ENCODE peak calls at places on chromosomes 6 and 20, in four cellular contexts. U is breast epithelium, Y is PC-9, K is psoas muscle. L is an unnamed sample. For H3K4me1, the result is how much of the 10 kb centered on the place peaks cover.

GRCh38 chr6:14361956-14362587 is 244.5 kb downstream of the CD83 start:
- DNase-seq in Y (no peak), U (no peak), K (no peak), L (no peak)

GRCh38 chr6:166029506-166029905 is 138.1 kb downstream of the TBXT start:
- DNase-seq in U (no peak), K (no peak), Y (no peak), L (no peak)

GRCh38 chr20:62027698-62028321 is 37.9 kb downstream of the TAF4 start:
- DNase-seq in U (no peak), K (peak), Y (no peak), L (no peak)

GRCh38 chr6:31663087-31663960 is 1.5 kb downstream of the GPANK1 start:
- DNase-seq in U (no peak), K (no peak), Y (no peak), L (no peak)

GRCh38 chr6:27836783-27837635 is 75.2 kb downstream of the OR2B2 start:
- DNase-seq in U (no peak), K (peak), Y (no peak), L (no peak)

GRCh38 chr20:51388227-51388626 is 154.3 kb downstream of the NFATC2 start:
- DNase-seq in Y (no peak), K (no peak), U (no peak), L (no peak)

GRCh38 chr6:14645221-14645620 is 527.6 kb downstream of the CD83 start:
- DNase-seq in Y (no peak), K (no peak), U (no peak), L (no peak)

GRCh38 chr6:161393839-161394364 is 120.0 kb upstream of the AGPAT4 start:
- DNase-seq in K (no peak), U (no peak), Y (no peak), L (peak)

GRCh38 chr6:151993364-151993763 is 185.9 kb downstream of the ESR1 start:
- DNase-seq in U (no peak), Y (no peak), K (peak), L (no peak)

GRCh38 chr6:38656896-38657295 is 17.2 kb upstream of the BTBD9 start:
- DNase-seq in Y (no peak), K (no peak), U (no peak), L (no peak)

GRCh38 chr6:107185570-107185969 is 70.3 kb upstream of the BEND3 start:
- DNase-seq in K (no peak), U (no peak), Y (no peak), L (no peak)

GRCh38 chr6:108337721-108338120 is 42.9 kb downstream of the AFG1L start:
- DNase-seq in K (no peak), Y (no peak), U (no peak), L (no peak)

GRCh38 chr20:2599265-2600060 is 53.0 kb upstream of the NOP56 start:
- DNase-seq in Y (no peak), U (no peak), K (no peak), L (no peak)

GRCh38 chr6:73985891-73986290 is 289.9 kb downstream of the CD109 start:
- DNase-seq in Y (no peak), U (no peak), K (no peak), L (no peak)

GRCh38 chr6:14682821-14683220 is 563.0 kb upstream of the JARID2 start:
- DNase-seq in U (no peak), K (no peak), Y (no peak), L (no peak)

GRCh38 chr20:3677733-3678132 is 4.1 kb downstream of the ADAM33 start:
- DNase-seq in K (peak), U (no peak), Y (no peak), L (no peak)

GRCh38 chr20:32282461-32282860 is 5.0 kb downstream of the KIF3B start:
- DNase-seq in K (peak), U (no peak), Y (no peak), L (no peak)

GRCh38 chr6:31214516-31214915 is 44.0 kb upstream of the POU5F1 start:
- DNase-seq in U (no peak), K (no peak), Y (no peak), L (no peak)

GRCh38 chr20:51531141-51531710 is 11.3 kb downstream of the NFATC2 start:
- DNase-seq in U (no peak), Y (peak), K (no peak), L (no peak)

GRCh38 chr6:108423982-108424695 is 129.3 kb downstream of the AFG1L start:
- DNase-seq in Y (no peak), U (no peak), K (no peak), L (no peak)

GRCh38 chr6:14986370-14986769 is 259.5 kb upstream of the JARID2 start:
- DNase-seq in Y (no peak), U (no peak), K (no peak), L (no peak)

GRCh38 chr20:60078351-60079250 is 120.4 kb downstream of the CDH26 start:
- DNase-seq in Y (peak), K (no peak), U (no peak), L (no peak)

GRCh38 chr6:17280552-17281090 is 540 bp upstream of the RBM24 start:
- DNase-seq in K (peak), U (no peak), Y (no peak), L (no peak)
- H3K4me3 ChIP-seq in K (peak), U (peak), Y (no peak), L (peak)

GRCh38 chr20:37389844-37390275 is 43.9 kb downstream of the SRC start:
- DNase-seq in Y (no peak), K (peak), U (no peak), L (no peak)
- TF ChIP-seq CTCF in Y (no peak), K (no peak), U (no peak), L (no peak)

DNA sequence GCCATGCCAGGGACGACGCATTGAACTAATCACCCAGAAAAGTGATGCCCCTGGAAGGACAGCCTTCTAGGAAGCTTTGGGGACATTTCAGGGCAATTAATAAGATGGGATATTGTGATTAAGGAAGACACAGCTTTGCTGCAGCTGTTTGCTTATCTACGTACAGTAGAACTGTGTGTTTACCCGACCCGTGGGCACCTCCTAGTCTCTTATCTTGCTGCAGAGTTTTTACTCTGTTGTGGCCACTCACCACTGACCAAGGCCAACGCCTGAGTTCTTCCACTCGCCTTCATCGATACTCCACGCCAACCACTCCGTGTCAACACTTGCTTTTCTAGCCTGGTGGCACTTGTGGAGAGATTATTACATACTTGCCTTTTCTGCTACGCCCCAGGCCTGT is 105.9 kb upstream of the MLN start:
- DNase-seq in K (no peak), Y (no peak), U (no peak), L (no peak)
- H3K4me1 ChIP-seq in K (under half), Y (under half), U (under half), L (under half)

DNA sequence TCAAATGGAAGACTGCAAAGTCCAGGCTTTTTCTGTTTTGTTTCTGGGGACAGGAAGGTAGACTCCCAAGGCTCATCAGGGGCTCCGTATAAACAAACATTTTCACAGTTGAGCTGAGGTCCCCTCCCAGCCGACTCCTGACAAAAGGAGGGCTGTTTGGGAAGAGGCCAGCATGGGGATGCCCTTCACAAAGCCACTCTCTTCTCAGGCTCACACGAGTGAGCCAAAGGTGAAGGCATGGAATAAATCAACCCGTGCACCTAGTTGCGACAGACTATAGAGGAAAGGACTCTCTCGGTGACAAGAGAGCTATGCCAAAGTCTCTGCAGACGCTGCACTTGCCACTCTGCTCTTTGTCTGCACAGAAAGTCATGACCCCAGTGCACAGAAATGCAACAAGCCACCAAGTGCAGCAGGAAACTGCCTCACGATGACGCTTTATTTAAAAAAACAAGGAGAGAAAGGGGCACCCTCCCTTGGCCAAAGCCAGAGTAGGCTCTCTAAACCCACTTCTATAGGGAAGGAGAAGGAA is 21.1 kb downstream of the JAG1 start:
- DNase-seq in Y (no peak), K (no peak), U (no peak), L (no peak)
- H3K4me3 ChIP-seq in Y (no peak), K (peak), U (no peak), L (peak)

GRCh38 chr6:51536728-51537127 is 550.7 kb downstream of the PKHD1 start:
- DNase-seq in U (no peak), K (no peak), Y (no peak), L (no peak)

GRCh38 chr6:51542466-51542865 is 544.9 kb downstream of the PKHD1 start:
- DNase-seq in U (no peak), K (no peak), Y (no peak), L (no peak)

GRCh38 chr6:51541847-51542246 is 545.6 kb downstream of the PKHD1 start:
- DNase-seq in Y (no peak), U (no peak), K (no peak), L (no peak)
- TF ChIP-seq CTCF in Y (peak), U (peak), K (no peak), L (peak)

DNA sequence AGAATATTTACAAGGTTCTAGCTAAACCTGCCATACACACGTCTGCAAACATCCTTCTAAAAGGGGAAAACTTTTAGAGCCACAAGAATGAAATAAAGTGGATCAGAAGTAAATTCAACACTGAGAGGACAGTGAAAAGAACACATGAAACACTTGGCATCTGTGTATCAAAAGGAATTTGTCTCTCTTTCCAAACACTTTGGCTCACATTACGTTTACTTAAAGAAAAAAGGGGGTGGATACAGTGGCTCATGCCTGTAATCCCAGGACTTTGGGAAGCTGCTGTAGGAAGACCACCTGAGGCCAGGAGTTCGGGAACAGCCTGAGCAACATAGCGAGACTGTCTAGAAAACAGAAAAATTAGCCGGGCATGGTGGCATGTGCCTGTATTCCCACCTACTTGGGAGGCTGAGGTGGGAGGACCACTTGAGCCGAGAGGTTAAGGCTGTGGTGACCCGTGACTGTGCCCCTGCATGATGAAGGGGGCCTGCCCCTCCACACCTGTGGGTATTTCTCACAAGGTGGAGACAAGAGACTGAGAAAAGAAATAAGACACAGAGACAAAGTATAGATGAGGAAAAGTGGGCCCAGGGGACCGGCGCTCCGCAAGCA is 35.4 kb downstream of the NINL start:
- DNase-seq in Y (no peak), U (no peak), K (no peak), L (no peak)
- H3K4me1 ChIP-seq in Y (under half), U (under half), K (under half), L (under half)

DNA sequence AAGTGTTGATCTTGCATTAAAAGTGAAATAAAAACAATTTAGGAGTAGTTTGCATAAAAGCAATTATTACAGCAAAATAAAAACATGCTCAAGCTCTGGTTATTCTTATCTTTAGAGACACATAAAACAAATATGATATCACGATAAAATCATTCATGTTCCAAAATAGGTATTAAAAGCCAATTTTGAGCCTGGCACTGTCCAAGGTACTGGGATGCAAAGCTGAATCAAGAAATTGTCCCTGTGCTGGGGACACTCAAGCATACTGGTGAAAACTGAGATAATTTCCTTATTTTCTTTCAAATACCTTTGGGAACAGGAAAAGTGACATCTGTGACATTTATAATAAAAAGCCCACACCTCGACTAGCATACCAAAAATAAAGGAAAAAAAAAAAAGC is 926 bp upstream of the MTCL3 start:
- DNase-seq in U (no peak), K (no peak), Y (no peak), L (no peak)
- H3K4me3 ChIP-seq in U (no peak), K (no peak), Y (no peak), L (no peak)

DNA sequence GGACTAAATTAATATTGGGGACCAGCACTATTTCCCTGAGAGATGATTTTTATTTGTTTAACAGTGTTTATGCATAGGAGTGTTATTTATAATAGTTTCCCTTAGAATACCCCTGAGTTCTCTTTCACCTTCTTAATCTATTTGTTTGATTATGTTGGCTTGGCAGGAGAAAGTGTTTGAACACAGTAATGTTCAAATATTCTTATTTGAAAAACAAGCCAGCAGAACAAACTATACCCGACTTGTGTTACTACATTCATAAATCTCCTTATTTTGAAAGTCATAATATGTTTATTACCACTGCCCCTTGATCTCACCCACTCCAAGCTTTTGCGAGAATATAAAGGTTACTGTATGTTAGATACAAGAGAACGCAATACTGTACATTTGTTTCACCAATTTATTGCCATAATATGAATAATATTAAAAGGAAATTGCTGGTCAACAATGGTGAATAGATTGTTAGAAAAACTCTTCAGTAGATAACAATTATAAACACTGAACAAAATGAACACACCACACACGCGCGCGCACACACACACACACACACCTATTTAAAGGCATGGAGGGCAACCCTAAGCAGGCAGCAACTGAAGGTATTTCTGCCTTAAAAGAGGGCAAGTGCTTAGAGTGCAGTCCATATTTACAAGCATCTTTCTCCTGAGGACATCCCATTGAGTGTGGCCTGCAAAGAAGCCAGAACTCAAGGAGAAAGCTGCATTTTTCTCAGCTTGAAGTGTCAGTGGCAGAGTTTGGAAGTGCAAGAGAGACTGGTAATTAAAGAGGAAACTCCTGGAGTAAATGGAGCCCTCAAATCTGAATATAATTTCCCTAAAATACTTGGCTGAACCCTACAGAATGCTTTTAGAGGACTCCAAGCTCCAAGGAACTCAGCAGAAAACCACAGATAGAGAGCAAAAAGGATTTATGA is 279.4 kb upstream of the MAN1A1 start:
- DNase-seq in Y (no peak), K (no peak), U (no peak), L (no peak)
- TF ChIP-seq CTCF in Y (no peak), K (no peak), U (no peak), L (no peak)

DNA sequence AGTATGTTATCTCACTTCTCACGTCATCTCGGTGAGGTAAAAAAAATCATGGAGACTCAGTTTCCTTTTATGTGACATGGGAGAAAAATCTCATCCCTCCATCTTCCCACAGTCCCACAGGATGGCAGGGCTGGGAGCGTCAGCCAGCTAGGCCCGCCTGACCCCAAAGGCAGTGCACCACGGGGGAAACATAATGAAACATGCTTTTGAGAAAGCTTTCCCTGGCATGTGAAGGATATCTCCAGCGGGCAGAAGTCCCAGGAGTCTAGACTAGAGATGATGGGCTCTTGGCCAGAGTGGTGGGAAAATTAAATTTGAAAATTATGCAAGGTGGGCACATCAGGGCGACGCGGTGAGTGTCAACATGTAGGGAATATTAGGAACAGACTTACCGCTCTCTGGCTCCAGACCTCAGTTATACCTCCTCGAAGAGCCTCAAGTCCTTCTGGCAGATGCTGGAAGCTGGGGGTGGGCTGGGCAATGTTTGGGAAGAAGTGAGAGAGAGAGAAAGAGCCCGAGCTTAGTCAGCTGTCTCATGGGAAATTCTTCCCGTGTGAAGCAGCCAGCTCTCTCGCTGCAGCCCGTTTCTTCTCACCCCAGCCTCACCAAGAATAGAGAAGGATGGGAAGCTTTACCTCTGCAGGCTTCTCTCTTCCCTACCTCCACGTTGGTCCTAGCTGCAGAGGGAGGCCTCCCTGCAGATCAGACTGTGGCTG is 52.3 kb downstream of the MOCS1 start:
- DNase-seq in Y (no peak), K (no peak), U (no peak), L (no peak)
- H3K4me1 ChIP-seq in Y (under half), K (under half), U (under half), L (under half)

L was measured in esophagus squamous epithelium.